ENCODE peak calls at places on chromosomes 2 and 18, in nine cellular contexts. E is CD8-positive, alpha-beta T cell; U is fibroblast of lung; Q is CD4-positive, CD25-positive, alpha-beta regulatory T cell; N is endothelial cell of umbilical vein; B is gastrocnemius medialis; G is small intestine; M is BE2C; X is left lung. D is an unnamed sample. For H3K4me1, the result is how much of the 10 kb centered on the place peaks cover.

GRCh38 chr2:201900362-201900761 is 94.0 kb downstream of the CDK15 start:
- DNase-seq in X (no peak), N (no peak), G (peak), M (no peak), Q (no peak), E (no peak), U (peak), B (no peak), D (no peak)

GRCh38 chr2:81266106-81266505 is 961.6 kb upstream of the LRRTM1 start:
- DNase-seq in E (no peak), Q (no peak), X (no peak), N (no peak), U (no peak), G (no peak), B (no peak), M (peak), D (no peak)

GRCh38 chr2:85435986-85436835 is 17.7 kb downstream of the SH2D6 start:
- DNase-seq in Q (no peak), M (no peak), N (no peak), X (no peak), B (no peak), U (no peak), G (no peak), E (no peak), D (no peak)

GRCh38 chr2:235506291-235506996 is 12.6 kb downstream of the AGAP1 start:
- DNase-seq in G (no peak), U (no peak), E (no peak), N (no peak), Q (no peak), B (no peak), M (no peak), X (no peak), D (no peak)

GRCh38 chr2:228927028-228928010 is 343.8 kb downstream of the PID1 start:
- DNase-seq in U (no peak), Q (no peak), M (no peak), B (no peak), X (no peak), E (no peak), G (no peak), N (no peak), D (no peak)

GRCh38 chr18:23872701-23873550 is 141.6 kb upstream of the TTC39C start:
- DNase-seq in M (no peak), B (no peak), E (peak), Q (no peak), U (no peak), N (no peak), G (peak), X (no peak), D (no peak)

GRCh38 chr2:230865324-230865765 is 603 bp downstream of the ITM2C start:
- DNase-seq in U (no peak), X (no peak), Q (no peak), E (no peak), M (no peak), G (no peak), B (no peak), N (no peak), D (no peak)

GRCh38 chr2:174901075-174901474 is 104.1 kb downstream of the CHN1 start:
- DNase-seq in N (no peak), U (no peak), B (no peak), G (no peak), Q (no peak), X (no peak), M (no peak), E (no peak), D (no peak)

GRCh38 chr2:196657332-196657731 is 17.8 kb downstream of the CCDC150 start:
- DNase-seq in M (no peak), G (no peak), X (no peak), E (no peak), U (no peak), Q (no peak), N (no peak), B (no peak), D (no peak)

GRCh38 chr2:108449410-108450200 is 599 bp downstream of the GCC2 start:
- DNase-seq in Q (peak), N (peak), E (no peak), G (peak), U (peak), B (no peak), X (no peak), M (no peak), D (no peak)

GRCh38 chr18:45651269-45651668 is 36.0 kb downstream of the SLC14A2 start:
- DNase-seq in Q (no peak), E (peak), X (no peak), N (no peak), U (no peak), M (no peak), B (no peak), G (peak), D (no peak)

GRCh38 chr2:148922776-148923175 is 47.7 kb downstream of the KIF5C start:
- DNase-seq in U (no peak), E (no peak), B (no peak), Q (no peak), N (no peak), M (no peak), X (no peak), G (no peak), D (no peak)

GRCh38 chr18:71682591-71682990 is 861.6 kb downstream of the CBLN2 start:
- DNase-seq in N (no peak), Q (no peak), G (no peak), B (no peak), U (peak), M (no peak), E (no peak), X (no peak), D (no peak)

GRCh38 chr2:74498500-74499268 is 719 bp downstream of the LBX2 start:
- DNase-seq in X (no peak), U (no peak), B (no peak), E (no peak), Q (no peak), G (peak), M (peak), N (peak), D (peak)

GRCh38 chr2:178379162-178379664 is 71.8 kb downstream of the PRKRA start:
- DNase-seq in M (no peak), B (no peak), E (no peak), U (no peak), G (no peak), X (no peak), N (no peak), Q (no peak), D (no peak)

GRCh38 chr2:128949360-128949759 is 630.7 kb upstream of the HS6ST1 start:
- DNase-seq in X (no peak), N (no peak), Q (no peak), E (no peak), M (no peak), G (no peak), B (no peak), U (peak), D (no peak)

GRCh38 chr2:113129519-113130078 is 2.2 kb downstream of the IL1RN start:
- DNase-seq in X (no peak), N (no peak), E (no peak), G (no peak), B (no peak), U (no peak), Q (no peak), M (no peak), D (no peak)

GRCh38 chr2:134014196-134014960 is 239.5 kb upstream of the MGAT5 start:
- DNase-seq in X (no peak), M (no peak), N (no peak), E (no peak), B (no peak), U (peak), G (no peak), Q (no peak), D (no peak)

GRCh38 chr2:96912356-96913116 is 42.7 kb upstream of the SEMA4C start:
- DNase-seq in B (no peak), M (no peak), G (no peak), X (no peak), U (no peak), E (no peak), Q (no peak), N (no peak), D (no peak)

GRCh38 chr2:152477347-152478092 is 142.5 kb downstream of the FMNL2 start:
- DNase-seq in G (no peak), N (no peak), M (no peak), U (peak), X (no peak), Q (no peak), B (no peak), E (no peak), D (no peak)

GRCh38 chr2:7430869-7431641 is 513.8 kb downstream of the RNF144A start:
- DNase-seq in B (peak), N (no peak), M (no peak), E (peak), U (peak), X (peak), G (peak), Q (no peak), D (peak)

GRCh38 chr2:176612736-176613135 is 343.5 kb downstream of the MTX2 start:
- DNase-seq in Q (no peak), E (no peak), U (peak), M (no peak), B (no peak), X (no peak), N (peak), G (no peak), D (no peak)

GRCh38 chr18:53971331-53971730 is 253.1 kb downstream of the MBD2 start:
- DNase-seq in E (no peak), M (no peak), B (no peak), N (no peak), X (no peak), U (peak), G (no peak), Q (no peak), D (no peak)

GRCh38 chr2:217714268-217714643 is 288.5 kb downstream of the TNS1 start:
- DNase-seq in N (peak), X (peak), M (peak), G (no peak), E (no peak), Q (no peak), U (peak), B (peak), D (peak)

GRCh38 chr18:62118324-62118723 is 68.5 kb downstream of the PIGN start:
- DNase-seq in B (no peak), N (peak), E (no peak), G (no peak), Q (no peak), M (no peak), X (no peak), U (peak), D (no peak)

GRCh38 chr2:231685349-231686191 is 22.8 kb upstream of the PTMA start:
- DNase-seq in M (peak), G (no peak), N (no peak), U (no peak), Q (no peak), B (no peak), X (no peak), E (no peak), D (no peak)

GRCh38 chr2:73279852-73280251 is 4.4 kb downstream of the FBXO41 start:
- DNase-seq in M (no peak), E (no peak), G (no peak), N (no peak), X (no peak), B (no peak), Q (no peak), U (no peak), D (no peak)

GRCh38 chr18:32346667-32347066 is 124.0 kb downstream of the GAREM1 start:
- DNase-seq in U (peak), G (no peak), B (no peak), Q (no peak), M (no peak), E (no peak), N (no peak), X (no peak), D (no peak)

GRCh38 chr2:138183700-138184099 is 219.4 kb downstream of the HNMT start:
- DNase-seq in G (no peak), Q (no peak), N (no peak), X (no peak), B (no peak), E (no peak), M (no peak), U (no peak), D (no peak)

GRCh38 chr2:20608666-20609348 is 42.1 kb downstream of the HS1BP3 start:
- DNase-seq in M (peak), G (no peak), N (no peak), B (peak), E (no peak), Q (no peak), U (peak), X (peak), D (peak)

GRCh38 chr2:43158259-43158880 is 68.0 kb downstream of the ZFP36L2 start:
- DNase-seq in E (peak), X (peak), M (no peak), G (peak), B (peak), N (peak), U (peak), Q (no peak), D (peak)

GRCh38 chr2:43154685-43155084 is 71.7 kb downstream of the ZFP36L2 start:
- DNase-seq in E (no peak), Q (no peak), G (peak), B (no peak), N (no peak), U (no peak), X (no peak), M (no peak), D (no peak)

GRCh38 chr2:43157506-43158232 is 68.7 kb downstream of the ZFP36L2 start:
- DNase-seq in X (no peak), U (no peak), B (no peak), M (no peak), N (no peak), G (no peak), E (no peak), Q (no peak), D (peak)

GRCh38 chr2:43152711-43153627 is 73.4 kb downstream of the ZFP36L2 start:
- DNase-seq in Q (no peak), N (peak), X (peak), B (peak), U (no peak), E (no peak), G (peak), M (no peak), D (peak)

GRCh38 chr2:43155842-43156511 is 70.4 kb downstream of the ZFP36L2 start:
- DNase-seq in B (no peak), N (no peak), X (no peak), G (peak), E (no peak), Q (no peak), M (no peak), U (no peak), D (no peak)
- H3K4me1 ChIP-seq in B (under half), N (under half), X (under half), G (under half), E (half or more), Q (under half), M (under half), U (under half), D (under half)

GRCh38 chr18:75248426-75249191 is 38.0 kb downstream of the TSHZ1 start:
- DNase-seq in Q (no peak), G (no peak), M (no peak), N (no peak), U (no peak), X (no peak), E (no peak), B (no peak), D (no peak)
- H3K4me3 ChIP-seq in Q (peak), G (peak), M (no peak), N (no peak), U (peak), X (peak), E (peak), B (peak), D (peak)

GRCh38 chr2:219470429-219470828 is 28.3 kb upstream of the GMPPA start:
- DNase-seq in X (no peak), B (no peak), G (no peak), N (no peak), M (no peak), U (no peak), Q (no peak), E (no peak), D (no peak)

GRCh38 chr2:219474285-219475060 is 24.2 kb upstream of the GMPPA start:
- DNase-seq in M (no peak), Q (no peak), B (no peak), E (no peak), G (no peak), N (no peak), X (no peak), U (no peak), D (no peak)

GRCh38 chr2:219473511-219473910 is 25.2 kb upstream of the GMPPA start:
- DNase-seq in U (no peak), M (no peak), G (no peak), B (no peak), E (no peak), X (no peak), Q (no peak), N (no peak), D (no peak)

GRCh38 chr2:219471476-219472371 is 27.0 kb upstream of the GMPPA start:
- DNase-seq in Q (no peak), E (no peak), B (no peak), G (no peak), M (no peak), N (no peak), X (no peak), U (no peak), D (no peak)

GRCh38 chr2:219472629-219473187 is 26.0 kb upstream of the GMPPA start:
- DNase-seq in B (no peak), G (no peak), N (no peak), Q (no peak), X (no peak), U (no peak), E (no peak), M (no peak), D (no peak)
- H3K4me1 ChIP-seq in B (under half), G (under half), N (under half), Q (under half), X (under half), U (under half), E (under half), M (under half), D (under half)

GRCh38 chr2:5660591-5660990 is 31.6 kb upstream of the SOX11 start:
- DNase-seq in M (no peak), B (no peak), X (no peak), N (no peak), G (no peak), Q (no peak), U (no peak), E (no peak), D (no peak)
- H3K4me3 ChIP-seq in M (no peak), B (no peak), X (no peak), N (no peak), G (no peak), Q (no peak), U (no peak), E (no peak), D (no peak)

GRCh38 chr2:9552491-9553178 is 3.0 kb downstream of the ADAM17 start:
- DNase-seq in X (no peak), E (no peak), N (peak), U (peak), Q (no peak), B (no peak), G (peak), M (no peak), D (no peak)

GRCh38 chr2:9554841-9555337 is 741 bp downstream of the ADAM17 start:
- DNase-seq in U (peak), N (peak), B (no peak), X (peak), Q (peak), E (no peak), G (peak), M (no peak), D (no peak)

GRCh38 chr2:9556121-9556869 is 665 bp upstream of the ADAM17 start:
- DNase-seq in Q (no peak), B (no peak), U (peak), G (no peak), E (no peak), N (peak), X (no peak), M (no peak), D (no peak)

GRCh38 chr2:9558948-9559381 is 3.3 kb upstream of the ADAM17 start:
- DNase-seq in E (no peak), N (no peak), B (no peak), X (no peak), U (peak), M (no peak), Q (no peak), G (no peak), D (no peak)

DNA sequence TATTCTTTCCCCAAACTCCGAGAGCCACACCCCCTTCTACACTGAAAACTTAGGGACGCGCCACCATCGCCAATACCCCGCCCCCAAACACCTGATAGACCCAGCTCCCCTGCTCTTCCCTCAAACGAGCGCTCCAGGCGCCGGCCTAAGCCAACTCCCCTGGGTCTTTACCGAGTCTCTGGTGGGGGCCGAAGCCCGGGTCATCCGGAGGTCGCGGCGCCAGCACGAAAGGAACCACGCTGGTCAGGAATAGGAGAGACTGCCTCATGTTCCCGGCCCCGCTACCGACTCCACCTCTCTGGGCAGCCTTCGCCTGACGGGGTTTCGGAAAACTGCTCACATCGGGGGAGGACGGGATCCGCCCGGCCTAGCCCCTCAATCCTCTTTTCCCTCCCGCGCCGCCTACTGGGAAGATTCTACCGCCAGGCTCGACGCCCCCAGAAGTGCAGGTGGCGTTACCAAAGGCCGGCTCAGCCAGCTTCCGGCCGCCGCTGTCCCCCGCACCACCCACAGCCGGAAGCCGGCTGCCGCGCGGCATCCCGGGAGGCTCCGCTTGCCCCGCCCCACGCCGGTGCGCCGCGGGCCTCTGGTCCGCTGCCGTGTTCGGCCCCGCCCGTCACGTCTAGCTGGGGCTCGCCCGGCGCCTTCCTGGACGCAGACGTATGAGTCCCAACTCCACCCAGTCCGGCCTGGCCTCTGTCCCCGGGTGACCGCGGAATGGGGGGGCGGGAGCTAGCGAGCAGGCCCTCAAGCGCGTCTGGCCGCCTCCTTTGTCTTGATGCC is at the start of gene ADAM17:
- DNase-seq in N (peak), G (peak), B (peak), Q (peak), U (peak), X (peak), M (peak), E (peak), D (peak)
- H3K4me1 ChIP-seq in N (under half), G (under half), B (half or more), Q (half or more), U (under half), X (under half), M (under half), E (under half), D (half or more)

D was measured in lower lobe of right lung.